ENCODE peak calls at places on chromosomes 11 and 22, in seven cellular contexts. C, P, V, M, L, S and E are unnamed samples.

GRCh38 chr11:131824766-131825165 is 454.4 kb downstream of the NTM start:
- DNase-seq in M (peak; percentile 25), L (no peak), S (no peak), P (no peak), C (peak; percentile 58), V (no peak), E (no peak)

GRCh38 chr11:110338684-110339083 is 42.3 kb upstream of the RDX start:
- DNase-seq in V (no peak), P (peak; percentile 12), M (no peak), S (no peak), C (no peak), L (no peak), E (no peak)

GRCh38 chr11:99920956-99921355 is 766.1 kb upstream of the ARHGAP42 start:
- DNase-seq in S (no peak), L (no peak), M (no peak), C (no peak), V (no peak), P (no peak), E (no peak)

GRCh38 chr11:112249871-112250590 is 10.6 kb downstream of the PLET1 start:
- DNase-seq in C (peak; percentile 7), P (no peak), S (no peak), V (no peak), L (no peak), M (no peak), E (no peak)

GRCh38 chr11:10488581-10489443 is 33.7 kb downstream of the AMPD3 start:
- DNase-seq in P (peak; percentile 87), S (no peak), M (no peak), V (no peak), C (peak; percentile 99), L (peak; percentile 54), E (peak; percentile 89)

GRCh38 chr11:116166788-116167465 is 605.9 kb downstream of the BUD13 start:
- DNase-seq in C (no peak), P (no peak), V (no peak), M (no peak), L (peak; percentile 16), S (no peak), E (no peak)

GRCh38 chr11:29300441-29300840 is 716.4 kb downstream of the KCNA4 start:
- DNase-seq in L (no peak), P (no peak), C (peak; percentile 65), M (no peak), S (peak; percentile 62), V (no peak), E (no peak)

GRCh38 chr22:38504731-38505594 is 1.1 kb downstream of the DDX17 start:
- DNase-seq in S (no peak), P (peak; percentile 77), V (peak; percentile 40), L (no peak), C (peak; percentile 54), M (no peak), E (peak; percentile 51)

GRCh38 chr11:64947202-64947814 is 11.6 kb upstream of the GPHA2 start:
- DNase-seq in S (no peak), C (no peak), M (no peak), P (no peak), L (no peak), V (no peak), E (no peak)

GRCh38 chr11:5228124-5228523 is 1.3 kb upstream of the HBB start:
- DNase-seq in V (no peak), L (no peak), S (no peak), M (no peak), C (no peak), P (no peak), E (no peak)

GRCh38 chr11:118086913-118087768 is at the start of gene SMIM35:
- DNase-seq in C (no peak), P (no peak), S (no peak), V (no peak), L (no peak), M (no peak), E (no peak)

GRCh38 chr11:124202951-124203350 is 19.8 kb downstream of the OR10D3 start:
- DNase-seq in M (no peak), L (no peak), V (no peak), C (no peak), S (no peak), P (no peak), E (no peak)

GRCh38 chr11:44306469-44307244 is 3.3 kb downstream of the ALX4 start:
- DNase-seq in C (no peak), V (no peak), S (no peak), M (no peak), P (no peak), L (no peak), E (no peak)

GRCh38 chr11:47106839-47107520 is 69.7 kb downstream of the ARFGAP2 start:
- DNase-seq in P (no peak), C (no peak), L (no peak), S (no peak), M (no peak), V (no peak), E (no peak)

GRCh38 chr11:29173660-29174062 is 843.2 kb downstream of the KCNA4 start:
- DNase-seq in L (no peak), P (no peak), V (no peak), M (no peak), C (peak; percentile 59), S (peak; percentile 88), E (peak; percentile 8)

GRCh38 chr11:105838668-105839403 is 183.2 kb downstream of the MSANTD4 start:
- DNase-seq in L (no peak), C (peak; percentile 88), V (no peak), M (no peak), S (peak; percentile 7), P (no peak), E (peak; percentile 73)

GRCh38 chr11:14894657-14895598 is 2.9 kb upstream of the CYP2R1 start:
- DNase-seq in V (no peak), L (no peak), M (peak; percentile 20), C (peak; percentile 51), P (no peak), S (no peak), E (peak; percentile 74)

GRCh38 chr11:125950696-125951645 is 5.1 kb downstream of the VSIG10L2 start:
- DNase-seq in S (no peak), M (no peak), P (no peak), V (no peak), L (no peak), C (no peak), E (peak; percentile 36)

GRCh38 chr11:35540526-35540925 is 15.1 kb upstream of the PAMR1 start:
- DNase-seq in S (no peak), C (no peak), P (no peak), L (no peak), M (no peak), V (no peak), E (no peak)

GRCh38 chr22:23223566-23224317 is 43.4 kb downstream of the BCR start:
- DNase-seq in S (no peak), M (no peak), P (no peak), V (no peak), C (no peak), L (no peak), E (no peak)

GRCh38 chr11:122748968-122749687 is 89.2 kb upstream of the CRTAM start:
- DNase-seq in C (peak; percentile 89), S (peak; percentile 63), P (peak; percentile 39), M (peak; percentile 78), L (no peak), V (no peak), E (peak; percentile 72)

GRCh38 chr22:36386351-36386899 is 1.3 kb downstream of the MYH9 start:
- DNase-seq in L (no peak), S (no peak), C (peak; percentile 35), M (no peak), P (peak; percentile 64), V (peak; percentile 57), E (no peak)

GRCh38 chr22:19543970-19544708 is 19.9 kb upstream of the CLDN5 start:
- DNase-seq in M (no peak), P (no peak), S (no peak), V (no peak), C (no peak), L (no peak), E (no peak)

GRCh38 chr11:23542816-23543215 is 682.5 kb upstream of the CCDC179 start:
- DNase-seq in S (no peak), C (no peak), L (no peak), V (no peak), P (no peak), M (no peak), E (no peak)

DNA sequence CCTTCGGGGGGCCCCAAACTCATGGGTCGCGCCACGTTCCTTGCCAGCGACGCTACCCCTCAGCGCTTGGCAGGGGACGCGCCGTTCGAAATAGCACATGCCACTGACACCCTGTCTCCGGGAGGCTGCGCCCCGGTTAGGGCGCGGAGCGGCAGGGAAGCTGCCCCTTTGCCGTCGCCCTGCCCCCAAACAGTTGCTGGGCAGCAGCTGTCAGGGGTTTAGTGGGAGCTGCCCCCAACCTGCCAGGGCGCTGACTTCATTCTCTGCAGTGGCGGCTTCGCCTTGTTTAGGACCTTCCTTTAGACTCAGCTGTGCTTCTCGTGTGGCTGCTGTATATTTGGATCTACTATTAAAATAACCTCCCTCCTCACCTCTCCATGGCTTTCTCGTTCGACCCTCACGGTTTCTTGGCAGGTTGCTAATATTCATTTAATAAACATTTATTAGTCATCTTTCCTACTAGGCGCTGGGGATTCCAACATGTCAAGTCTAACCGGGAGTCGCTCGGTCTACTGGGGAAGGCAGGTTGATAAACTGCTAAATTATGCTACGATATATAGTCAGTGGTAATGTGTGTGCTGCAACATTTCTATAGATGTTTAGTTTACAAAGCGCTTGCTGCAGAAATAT is 777 bp downstream of the TMEM109 start:
- DNase-seq in P (peak; percentile 60), V (peak; percentile 39), L (no peak), S (no peak), M (no peak), C (peak; percentile 63), E (peak; percentile 30)
- TF ChIP-seq CTCF in P (no peak), V (no peak), L (no peak), S (no peak), M (no peak), C (no peak), E (no peak)

DNA sequence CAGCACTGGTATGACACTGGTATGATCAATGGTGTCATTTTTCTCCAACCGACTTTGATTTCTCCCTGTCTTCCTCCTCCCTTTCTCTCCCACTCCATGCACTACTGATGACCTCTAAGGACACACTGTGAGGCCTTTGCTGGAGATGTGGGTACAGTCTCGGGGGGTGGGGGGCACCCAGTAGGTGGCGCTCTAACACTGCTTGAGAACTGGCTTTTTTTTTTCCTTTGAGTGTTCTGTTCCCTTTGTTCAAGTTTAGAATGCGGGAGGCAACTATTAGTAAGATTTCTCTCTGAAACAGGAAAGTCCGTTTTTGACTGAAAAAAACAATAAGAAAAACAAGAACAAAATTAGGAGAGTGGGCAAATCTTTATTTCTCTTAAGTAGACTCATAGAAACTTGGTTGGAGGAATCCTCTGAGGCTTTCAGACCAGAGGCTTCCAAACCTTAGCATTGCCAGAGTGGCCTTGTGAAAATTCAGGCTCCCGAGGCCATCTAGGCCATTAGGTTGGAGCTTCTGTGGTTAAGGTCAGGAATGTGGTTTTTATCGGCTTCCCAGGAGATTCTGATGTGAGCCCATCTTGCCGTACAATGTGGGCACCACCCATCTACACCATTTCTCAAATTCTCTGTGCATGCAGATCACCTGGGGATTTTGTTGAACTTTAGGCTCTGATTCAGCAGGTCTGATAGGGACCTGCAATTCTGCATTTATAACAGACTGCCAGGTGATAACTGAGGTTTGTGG is 43.2 kb downstream of the PANX1 start:
- DNase-seq in L (no peak), M (no peak), S (no peak), P (peak; percentile 38), C (peak; percentile 43), V (peak; percentile 30), E (peak; percentile 65)
- TF ChIP-seq CTCF in L (peak; percentile 68), M (peak; percentile 90), S (peak; percentile 89), P (peak; percentile 32), C (peak; percentile 68), V (peak; percentile 46), E (peak; percentile 79)

GRCh38 chr22:31241936-31242335 is 29.8 kb downstream of the LIMK2 start:
- DNase-seq in V (no peak), P (no peak), C (peak; percentile 51), M (peak; percentile 41), S (no peak), L (no peak), E (no peak)
- TF ChIP-seq CTCF in V (no peak), P (no peak), C (no peak), M (peak; percentile 15), S (peak; percentile 36), L (no peak), E (no peak)

GRCh38 chr22:30531651-30532608 is 14.6 kb downstream of the SEC14L6 start:
- DNase-seq in L (no peak), M (no peak), P (no peak), C (no peak), V (no peak), S (no peak), E (no peak)
- TF ChIP-seq CTCF in L (no peak), M (no peak), P (no peak), C (no peak), V (no peak), S (no peak), E (no peak)